ENCODE peak calls at places on chromosomes 4 and X, in ten cellular contexts. O, Q, U, L, K, W, N, A, F and M are unnamed samples.

GRCh38 chr4:1204286-1204827 is 32.0 kb upstream of the SPON2 start:
- DNase-seq in F (peak), N (no peak), O (peak), A (no peak), W (no peak), U (no peak), K (no peak), L (no peak), Q (no peak), M (no peak)

GRCh38 chr4:147407261-147408045 is 73.4 kb upstream of the EDNRA start:
- DNase-seq in N (no peak), Q (no peak), W (no peak), O (no peak), A (no peak), L (no peak), F (no peak), K (no peak), U (peak), M (no peak)

GRCh38 chrX:7815166-7815565 is 27.8 kb upstream of the VCX start:
- DNase-seq in Q (no peak), U (no peak), N (no peak), F (no peak), L (no peak), O (no peak), W (no peak), K (no peak), A (no peak), M (no peak)

GRCh38 chr4:6914448-6914847 is 4.8 kb downstream of the TBC1D14 start:
- DNase-seq in Q (no peak), K (no peak), L (no peak), U (no peak), W (no peak), O (peak), F (no peak), N (no peak), A (no peak), M (no peak)

GRCh38 chr4:137739391-137739790 is 207.1 kb upstream of the PCDH18 start:
- DNase-seq in K (no peak), N (no peak), A (no peak), U (no peak), Q (no peak), L (no peak), F (no peak), O (no peak), W (peak), M (no peak)

GRCh38 chr4:40728341-40728740 is 21.4 kb upstream of the NSUN7 start:
- DNase-seq in U (no peak), K (no peak), A (no peak), F (no peak), N (no peak), L (no peak), O (no peak), Q (no peak), W (no peak), M (no peak)

GRCh38 chr4:112854420-112854819 is 195.0 kb upstream of the ANK2 start:
- DNase-seq in K (no peak), N (no peak), U (no peak), W (no peak), L (no peak), F (no peak), O (no peak), A (no peak), Q (no peak), M (no peak)

GRCh38 chr4:106371166-106371565 is 2.6 kb upstream of the GIMD1 start:
- DNase-seq in K (no peak), L (no peak), Q (no peak), F (no peak), U (no peak), N (no peak), W (no peak), O (no peak), A (no peak), M (no peak)

GRCh38 chr4:183173580-183174526 is 74.8 kb downstream of the WWC2 start:
- DNase-seq in K (no peak), Q (no peak), F (no peak), U (peak), W (peak), L (no peak), O (no peak), N (no peak), A (no peak), M (no peak)